ENCODE peak calls at places on chromosomes 13 and 19, in ten cellular contexts. Y is HuH-7; L is upper lobe of right lung; Z is tibial nerve; J is NCI-H1417; V is activated CD8-positive, alpha-beta memory T cell treated with anti-CD3 and anti-CD28 coated beads for 24 hours; O is stimulated activated CD8-positive, alpha-beta memory T cell treated with anti-CD3 and anti-CD28 coated beads, Interleukin-2, amount 100 ng/mL, for 48 hours; G is iPS DF 6.9; A is GM04503; T is Right ventricle myocardium inferior. F is an unnamed sample.

GRCh38 chr19:52270266-52270885 is 989 bp downstream of the ZNF766 start:
- DNase-seq in G (no peak), A (peak), T (no peak), Z (no peak), Y (peak), V (no peak), O (no peak), J (no peak), L (no peak), F (peak)

GRCh38 chr13:80348750-80349149 is 7.8 kb upstream of the SPRY2 start:
- DNase-seq in Y (no peak), G (no peak), O (no peak), A (no peak), Z (no peak), J (no peak), L (no peak), T (no peak), V (no peak), F (no peak)

GRCh38 chr13:25044071-25044470 is 51.9 kb upstream of the PABPC3 start:
- DNase-seq in G (no peak), J (no peak), V (no peak), Z (no peak), Y (no peak), T (no peak), A (no peak), O (no peak), L (no peak), F (no peak)

GRCh38 chr13:80945328-80945727 is 604.4 kb upstream of the SPRY2 start:
- DNase-seq in O (no peak), L (no peak), A (no peak), J (peak), G (peak), V (no peak), Y (peak), T (peak), Z (no peak), F (no peak)

GRCh38 chr13:59247166-59247565 is 916.6 kb downstream of the DIAPH3 start:
- DNase-seq in T (peak), V (no peak), Z (no peak), G (no peak), J (peak), Y (peak), O (no peak), A (no peak), L (peak), F (peak)

GRCh38 chr19:47518139-47518538 is 3.3 kb upstream of the NAPA start:
- DNase-seq in J (no peak), L (no peak), T (no peak), Z (no peak), A (no peak), O (peak), V (peak), G (no peak), Y (no peak), F (no peak)

GRCh38 chr19:728011-728410 is 19.3 kb downstream of the PALM start:
- DNase-seq in Y (no peak), T (peak), L (no peak), J (no peak), Z (no peak), V (no peak), A (no peak), O (no peak), G (no peak), F (no peak)

GRCh38 chr19:641702-642101 is 2.0 kb downstream of the FGF22 start:
- DNase-seq in T (no peak), G (no peak), L (no peak), V (no peak), J (no peak), Z (no peak), O (no peak), A (no peak), Y (no peak), F (no peak)

GRCh38 chr13:72782717-72783116 is 784 bp downstream of the PIBF1 start:
- DNase-seq in O (no peak), V (no peak), T (no peak), G (no peak), Y (no peak), J (peak), Z (no peak), A (no peak), L (no peak), F (no peak)

GRCh38 chr13:72458701-72459100 is 268.7 kb downstream of the MZT1 start:
- DNase-seq in V (no peak), Y (no peak), J (no peak), G (peak), O (no peak), L (no peak), T (no peak), Z (no peak), A (no peak), F (no peak)

GRCh38 chr19:39136225-39136940 is 10.8 kb downstream of the PAK4 start:
- DNase-seq in A (no peak), Y (no peak), J (no peak), O (no peak), T (peak), Z (no peak), L (no peak), G (no peak), V (no peak), F (no peak)

GRCh38 chr13:93080587-93080986 is 146.0 kb upstream of the GPC6 start:
- DNase-seq in Z (no peak), L (no peak), Y (no peak), O (no peak), V (no peak), A (no peak), T (no peak), G (no peak), J (peak), F (peak)

GRCh38 chr19:6925801-6926751 is 38.7 kb downstream of the ADGRE1 start:
- DNase-seq in T (no peak), A (no peak), V (peak), Y (peak), L (no peak), O (peak), Z (no peak), G (no peak), J (no peak), F (peak)

GRCh38 chr19:10074153-10074552 is 12.0 kb upstream of the SHFL start:
- DNase-seq in O (no peak), L (no peak), Y (no peak), G (no peak), A (no peak), J (peak), Z (no peak), V (no peak), T (no peak), F (no peak)

GRCh38 chr13:33224191-33224590 is 61.4 kb downstream of the STARD13 start:
- DNase-seq in A (no peak), L (no peak), Z (no peak), T (no peak), O (no peak), V (no peak), J (no peak), Y (no peak), G (no peak), F (no peak)

GRCh38 chr19:2469102-2469914 is 6.6 kb upstream of the GADD45B start:
- DNase-seq in Y (no peak), V (no peak), A (no peak), T (peak), L (no peak), G (no peak), J (peak), O (no peak), Z (no peak), F (peak)

GRCh38 chr19:44576843-44577565 is 36.4 kb upstream of the IGSF23 start:
- DNase-seq in Y (peak), V (no peak), T (no peak), J (peak), A (no peak), Z (no peak), O (no peak), L (no peak), G (peak), F (peak)

GRCh38 chr19:38759590-38760003 is 13.7 kb downstream of the LGALS7 start:
- DNase-seq in A (no peak), V (no peak), Y (no peak), Z (peak), J (no peak), G (no peak), O (no peak), T (no peak), L (no peak), F (no peak)

GRCh38 chr13:79686441-79686840 is 205.5 kb downstream of the NDFIP2 start:
- DNase-seq in Z (no peak), L (no peak), J (no peak), A (no peak), T (no peak), V (no peak), Y (no peak), O (no peak), G (no peak), F (no peak)

GRCh38 chr13:43878897-43879322 is 630 bp downstream of the CCDC122 start:
- DNase-seq in V (no peak), O (peak), G (no peak), A (peak), J (peak), Y (peak), T (peak), Z (peak), L (peak), F (peak)

F was measured in H4.